ENCODE peak calls at places on chromosomes 1 and 21, in ten cellular contexts. O is astrocyte of the spinal cord, S is H7, M is cardiac muscle cell, K is Caco-2, J is dorsolateral prefrontal cortex, R is BJ, Y is spleen, T is pancreas, I is thyroid gland. Q is an unnamed sample.
A peak's percentile ranks its signal among the peaks of the same experiment; 100 is the strongest.

GRCh38 chr1:206705744-206706297 is 21.1 kb downstream of the MAPKAPK2 start:
- DNase-seq in O (peak; percentile 27), S (no peak), M (no peak), K (no peak), J (no peak), R (no peak), Y (no peak), T (no peak), I (no peak), Q (no peak)

GRCh38 chr1:244087611-244088010 is 36.5 kb downstream of the ZBTB18 start:
- DNase-seq in O (no peak), S (no peak), M (no peak), K (no peak), J (peak; percentile 82), R (no peak), Y (no peak), T (no peak), I (no peak), Q (no peak)

GRCh38 chr1:115135681-115136080 is 46.4 kb upstream of the TSPAN2 start:
- DNase-seq in O (peak; percentile 18), S (no peak), M (no peak), K (no peak), J (no peak), R (peak; percentile 25), Y (no peak), T (no peak), I (no peak), Q (no peak)

GRCh38 chr1:114453361-114453784 is 57.6 kb downstream of the TRIM33 start:
- DNase-seq in O (no peak), S (no peak), M (no peak), K (peak; percentile 59), J (no peak), R (no peak), Y (no peak), T (no peak), I (no peak), Q (no peak)

GRCh38 chr1:247421074-247421473 is 5.1 kb downstream of the NLRP3 start:
- DNase-seq in O (no peak), S (no peak), M (no peak), K (no peak), J (no peak), R (no peak), Y (no peak), T (no peak), I (no peak), Q (no peak)

GRCh38 chr1:1217621-1218523 is 3.9 kb upstream of the TNFRSF4 start:
- DNase-seq in O (no peak), S (no peak), M (no peak), K (no peak), J (peak; percentile 54), R (no peak), Y (no peak), T (no peak), I (no peak), Q (no peak)

GRCh38 chr21:38806942-38807284 is 1.2 kb downstream of the ETS2 start:
- DNase-seq in O (peak; percentile 47), S (no peak), M (no peak), K (no peak), J (no peak), R (no peak), Y (no peak), T (no peak), I (no peak), Q (no peak)

GRCh38 chr21:42724226-42724920 is 71.0 kb downstream of the PDE9A start:
- DNase-seq in O (peak; percentile 83), S (no peak), M (no peak), K (peak; percentile 74), J (no peak), R (peak; percentile 49), Y (no peak), T (no peak), I (peak; percentile 41), Q (no peak)

GRCh38 chr1:17531682-17532487 is 7.6 kb upstream of the ARHGEF10L start:
- DNase-seq in O (peak; percentile 29), S (peak; percentile 38), M (peak; percentile 37), K (no peak), J (peak; percentile 72), R (no peak), Y (no peak), T (peak; percentile 86), I (peak; percentile 91), Q (peak; percentile 82)

GRCh38 chr21:41610042-41610839 is 102.3 kb upstream of the TMPRSS2 start:
- DNase-seq in O (peak; percentile 56), S (peak; percentile 84), M (peak; percentile 83), K (peak; percentile 68), J (peak; percentile 54), R (no peak), Y (no peak), T (no peak), I (peak; percentile 77), Q (peak; percentile 55)

GRCh38 chr1:47485817-47486216 is 48.0 kb downstream of the FOXD2 start:
- DNase-seq in O (no peak), S (no peak), M (no peak), K (no peak), J (no peak), R (no peak), Y (no peak), T (no peak), I (no peak), Q (no peak)

DNA sequence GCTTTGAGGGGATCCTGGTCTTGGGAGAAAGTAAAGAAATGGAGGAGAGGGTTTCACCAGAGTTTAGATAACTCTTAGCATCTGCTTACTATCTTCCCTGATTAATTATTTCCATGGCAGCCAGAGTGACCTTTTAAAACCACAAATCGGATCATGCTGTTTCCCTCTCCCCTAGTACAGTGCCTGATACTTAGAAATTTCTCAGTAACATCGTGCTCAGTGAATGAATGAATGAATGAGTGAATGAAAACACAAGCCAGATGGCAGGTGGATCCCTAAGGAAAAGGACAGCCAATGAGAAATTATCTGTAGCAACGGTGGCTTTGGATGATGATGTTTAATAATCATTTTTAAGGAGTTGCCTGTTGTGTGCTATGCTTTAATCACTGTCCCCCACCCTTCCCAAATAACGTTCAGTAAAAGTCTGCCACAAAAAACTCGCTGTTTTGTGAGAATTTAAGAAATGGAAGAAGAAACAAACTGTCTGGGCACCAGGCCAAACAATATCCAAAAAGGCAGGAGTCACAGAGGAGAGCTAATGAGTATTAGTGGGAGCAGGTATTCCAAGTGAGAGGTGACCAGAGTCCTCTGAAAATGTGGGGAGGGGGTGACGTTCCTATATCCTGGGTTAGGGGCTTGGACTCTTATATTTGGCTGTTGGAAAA is 737 bp upstream of the SMAP2 start:
- DNase-seq in O (no peak), S (no peak), M (no peak), K (no peak), J (no peak), R (no peak), Y (no peak), T (no peak), I (no peak), Q (no peak)
- H3K4me3 ChIP-seq in O (no peak overlapping the region), S (no peak overlapping the region), M (no peak overlapping the region), K (no peak overlapping the region), J (peak overlapping the region; percentile 94), R (no peak overlapping the region), Y (peak overlapping the region; percentile 95), T (no peak overlapping the region), I (no peak overlapping the region), Q (peak overlapping the region; percentile 98)

GRCh38 chr1:219172821-219173220 is 857 bp upstream of the LYPLAL1 start:
- DNase-seq in O (no peak), S (no peak), M (no peak), K (no peak), J (no peak), R (no peak), Y (no peak), T (no peak), I (no peak), Q (no peak)
- H3K4me3 ChIP-seq in O (no peak overlapping the region), S (no peak overlapping the region), M (no peak overlapping the region), K (no peak overlapping the region), J (peak overlapping the region; percentile 84), R (no peak overlapping the region), Y (no peak overlapping the region), T (no peak overlapping the region), I (no peak overlapping the region), Q (no peak overlapping the region)

GRCh38 chr1:74357150-74357549 is 122.0 kb downstream of the TNNI3K start:
- DNase-seq in O (no peak), S (no peak), M (no peak), K (no peak), J (no peak), R (no peak), Y (no peak), T (no peak), I (no peak), Q (no peak)

GRCh38 chr1:74356493-74356892 is 121.3 kb downstream of the TNNI3K start:
- DNase-seq in O (peak; percentile 22), S (no peak), M (no peak), K (no peak), J (no peak), R (no peak), Y (no peak), T (no peak), I (no peak), Q (no peak)
- H3K4me3 ChIP-seq in O (no peak overlapping the region), S (no peak overlapping the region), M (no peak overlapping the region), K (no peak overlapping the region), J (no peak overlapping the region), R (no peak overlapping the region), Y (no peak overlapping the region), T (no peak overlapping the region), I (no peak overlapping the region), Q (no peak overlapping the region)

GRCh38 chr1:150567341-150567716 is 12.1 kb downstream of the MCL1 start:
- DNase-seq in O (no peak), S (no peak), M (no peak), K (no peak), J (no peak), R (no peak), Y (peak; percentile 86), T (no peak), I (peak; percentile 44), Q (no peak)
- H3K4me3 ChIP-seq in O (peak overlapping the region; percentile 26), S (no peak overlapping the region), M (no peak overlapping the region), K (peak overlapping the region; percentile 18), J (peak overlapping the region; percentile 21), R (no peak overlapping the region), Y (peak overlapping the region; percentile 29), T (no peak overlapping the region), I (no peak overlapping the region), Q (peak overlapping the region; percentile 46)

Q was measured in tibial artery.